ENCODE peak calls at places on chromosomes 11 and 22, in nine cellular contexts. U, T, P, D, K, I, Y, J and Z are unnamed samples.

GRCh38 chr22:35023692-35024363 is 42.1 kb upstream of the ISX start:
- DNase-seq in D (peak), J (peak), K (peak), U (peak), P (peak), Y (peak), T (peak), I (peak), Z (peak)

GRCh38 chr22:47175761-47176359 is 413.4 kb downstream of the TBC1D22A start:
- DNase-seq in T (no peak), D (peak), U (peak), K (no peak), I (no peak), Y (no peak), P (peak), J (no peak), Z (peak)

GRCh38 chr22:46046299-46046685 is 69.3 kb upstream of the WNT7B start:
- DNase-seq in I (no peak), Y (no peak), U (no peak), P (peak), D (peak), J (no peak), T (no peak), K (no peak), Z (no peak)

GRCh38 chr11:80593981-80594380 is 1153.2 kb upstream of the TENM4 start:
- DNase-seq in P (no peak), T (no peak), K (no peak), D (no peak), Y (peak), J (peak), I (peak), U (peak), Z (peak)

GRCh38 chr11:16632295-16633200 is 105.9 kb upstream of the C11orf58 start:
- DNase-seq in J (no peak), K (no peak), I (peak), U (no peak), P (no peak), T (peak), Y (no peak), D (no peak), Z (no peak)

GRCh38 chr11:12846766-12847615 is 162.1 kb upstream of the RASSF10 start:
- DNase-seq in P (no peak), U (no peak), T (no peak), D (no peak), J (no peak), K (no peak), I (no peak), Y (no peak), Z (no peak)

GRCh38 chr11:65964906-65965305 is 3.4 kb downstream of the SART1 start:
- DNase-seq in J (no peak), I (no peak), K (no peak), U (no peak), P (no peak), Y (no peak), T (no peak), D (no peak), Z (no peak)

GRCh38 chr22:48750826-48751440 is 1076.7 kb downstream of the BRD1 start:
- DNase-seq in U (no peak), Y (no peak), K (peak), J (no peak), I (no peak), T (no peak), P (no peak), D (no peak), Z (no peak)

GRCh38 chr11:119683783-119684182 is 45.2 kb downstream of the NECTIN1 start:
- DNase-seq in Y (no peak), T (no peak), K (peak), P (no peak), D (no peak), U (no peak), J (no peak), I (no peak), Z (peak)

GRCh38 chr11:105035262-105035620 is 297 bp upstream of the CASP1 start:
- DNase-seq in D (no peak), T (no peak), I (no peak), U (no peak), P (no peak), J (no peak), K (no peak), Y (no peak), Z (no peak)

GRCh38 chr22:47850644-47851151 is 1088.2 kb downstream of the TBC1D22A start:
- DNase-seq in U (no peak), I (peak), Y (no peak), P (no peak), J (no peak), T (no peak), D (no peak), K (no peak), Z (no peak)

GRCh38 chr11:12506502-12506921 is 129.1 kb downstream of the PARVA start:
- DNase-seq in P (no peak), K (no peak), D (no peak), Y (no peak), I (peak), U (no peak), J (peak), T (no peak), Z (no peak)

GRCh38 chr22:32327066-32327465 is 30.6 kb upstream of the RFPL3 start:
- DNase-seq in J (peak), I (no peak), K (peak), D (no peak), Y (no peak), T (no peak), P (no peak), U (no peak), Z (no peak)

GRCh38 chr22:28230682-28231081 is 311.6 kb upstream of the PITPNB start:
- DNase-seq in T (no peak), J (peak), I (no peak), K (no peak), U (no peak), Y (no peak), P (no peak), D (no peak), Z (no peak)

GRCh38 chr11:75246006-75246672 is 5.6 kb downstream of the TPBGL start:
- DNase-seq in K (no peak), T (peak), I (no peak), D (peak), J (no peak), Y (no peak), U (peak), P (peak), Z (peak)

GRCh38 chr11:17561111-17561415 is 14.0 kb downstream of the OTOG start:
- DNase-seq in P (no peak), J (no peak), D (no peak), T (no peak), K (no peak), U (no peak), I (no peak), Y (no peak), Z (no peak)

GRCh38 chr11:72816404-72816990 is 2.3 kb downstream of the ATG16L2 start:
- DNase-seq in P (no peak), K (no peak), U (no peak), T (no peak), Y (no peak), J (no peak), D (no peak), I (no peak), Z (no peak)

GRCh38 chr11:13009476-13009920 is 382 bp downstream of the RASSF10 start:
- DNase-seq in U (no peak), J (no peak), T (no peak), P (peak), D (no peak), I (peak), Y (no peak), K (no peak), Z (no peak)

GRCh38 chr11:117824571-117825537 is at the start of gene FXYD2:
- DNase-seq in K (peak), T (peak), U (no peak), Y (no peak), I (no peak), J (peak), D (peak), P (peak), Z (peak)

GRCh38 chr11:121775276-121775675 is 322.5 kb upstream of the SORL1-AS1 start:
- DNase-seq in I (no peak), U (no peak), P (no peak), J (no peak), D (no peak), T (no peak), Y (no peak), K (no peak), Z (no peak)

GRCh38 chr11:76263166-76263565 is 56.9 kb upstream of the WNT11 start:
- DNase-seq in P (no peak), T (no peak), U (no peak), Y (no peak), I (no peak), D (no peak), K (no peak), J (no peak), Z (no peak)

GRCh38 chr11:2792376-2793250 is 92.8 kb upstream of the KCNQ1OT1 start:
- DNase-seq in Y (no peak), J (no peak), P (peak), T (peak), D (peak), U (peak), K (peak), I (no peak), Z (peak)

GRCh38 chr11:844693-845644 is 2.3 kb downstream of the TSPAN4 start:
- DNase-seq in P (peak), T (peak), J (peak), K (peak), I (peak), Y (no peak), D (peak), U (no peak), Z (peak)

GRCh38 chr11:120682026-120682649 is 170.6 kb downstream of the GRIK4 start:
- DNase-seq in T (peak), D (no peak), Y (no peak), K (no peak), U (no peak), P (no peak), J (no peak), I (no peak), Z (no peak)

DNA sequence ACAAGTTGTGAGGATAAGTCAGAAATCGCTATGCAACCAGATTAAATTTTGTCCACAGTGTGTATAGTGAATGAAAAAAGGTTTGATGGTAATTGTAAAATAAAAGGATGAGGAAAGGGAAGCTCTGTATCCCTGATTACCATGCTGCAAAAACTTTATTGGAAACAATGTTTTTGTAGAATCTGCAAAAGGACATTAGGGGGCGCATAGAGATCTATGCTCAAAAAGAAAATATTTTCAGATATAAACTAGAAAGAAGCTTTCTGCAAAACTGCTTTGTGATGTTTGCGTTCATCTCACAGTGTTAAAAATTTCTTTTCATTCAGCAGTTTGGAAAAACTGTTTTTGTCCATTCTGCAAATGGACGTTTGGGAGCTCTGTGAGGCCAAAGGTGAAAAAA is 390.5 kb downstream of the OR4C45 start:
- DNase-seq in I (no peak), T (no peak), U (no peak), K (no peak), D (no peak), Y (no peak), P (no peak), J (no peak), Z (no peak)
- TF ChIP-seq CTCF in I (no peak), T (no peak), U (no peak), K (no peak), D (no peak), Y (no peak), P (no peak), J (no peak), Z (no peak)

GRCh38 chr11:43802509-43802908 is 78.1 kb upstream of the ALKBH3 start:
- DNase-seq in Y (no peak), D (no peak), T (no peak), K (no peak), J (no peak), U (no peak), P (no peak), I (no peak), Z (no peak)
- TF ChIP-seq CTCF in Y (peak), D (no peak), T (peak), K (no peak), J (peak), U (no peak), P (no peak), I (peak), Z (no peak)

GRCh38 chr11:63892233-63892632 is 24.7 kb downstream of the RCOR2 start:
- DNase-seq in J (peak), D (no peak), I (peak), P (no peak), T (no peak), U (no peak), Y (no peak), K (no peak), Z (no peak)

GRCh38 chr11:63890368-63890767 is 26.6 kb downstream of the RCOR2 start:
- DNase-seq in Y (no peak), I (no peak), P (no peak), D (no peak), J (no peak), K (no peak), U (no peak), T (no peak), Z (no peak)

GRCh38 chr11:63889344-63889743 is 27.6 kb downstream of the RCOR2 start:
- DNase-seq in P (no peak), Y (no peak), J (no peak), I (no peak), D (no peak), U (no peak), K (peak), T (no peak), Z (no peak)

GRCh38 chr11:63887600-63887999 is 29.4 kb downstream of the RCOR2 start:
- DNase-seq in D (no peak), I (no peak), K (no peak), P (no peak), T (no peak), Y (no peak), U (no peak), J (no peak), Z (no peak)

DNA sequence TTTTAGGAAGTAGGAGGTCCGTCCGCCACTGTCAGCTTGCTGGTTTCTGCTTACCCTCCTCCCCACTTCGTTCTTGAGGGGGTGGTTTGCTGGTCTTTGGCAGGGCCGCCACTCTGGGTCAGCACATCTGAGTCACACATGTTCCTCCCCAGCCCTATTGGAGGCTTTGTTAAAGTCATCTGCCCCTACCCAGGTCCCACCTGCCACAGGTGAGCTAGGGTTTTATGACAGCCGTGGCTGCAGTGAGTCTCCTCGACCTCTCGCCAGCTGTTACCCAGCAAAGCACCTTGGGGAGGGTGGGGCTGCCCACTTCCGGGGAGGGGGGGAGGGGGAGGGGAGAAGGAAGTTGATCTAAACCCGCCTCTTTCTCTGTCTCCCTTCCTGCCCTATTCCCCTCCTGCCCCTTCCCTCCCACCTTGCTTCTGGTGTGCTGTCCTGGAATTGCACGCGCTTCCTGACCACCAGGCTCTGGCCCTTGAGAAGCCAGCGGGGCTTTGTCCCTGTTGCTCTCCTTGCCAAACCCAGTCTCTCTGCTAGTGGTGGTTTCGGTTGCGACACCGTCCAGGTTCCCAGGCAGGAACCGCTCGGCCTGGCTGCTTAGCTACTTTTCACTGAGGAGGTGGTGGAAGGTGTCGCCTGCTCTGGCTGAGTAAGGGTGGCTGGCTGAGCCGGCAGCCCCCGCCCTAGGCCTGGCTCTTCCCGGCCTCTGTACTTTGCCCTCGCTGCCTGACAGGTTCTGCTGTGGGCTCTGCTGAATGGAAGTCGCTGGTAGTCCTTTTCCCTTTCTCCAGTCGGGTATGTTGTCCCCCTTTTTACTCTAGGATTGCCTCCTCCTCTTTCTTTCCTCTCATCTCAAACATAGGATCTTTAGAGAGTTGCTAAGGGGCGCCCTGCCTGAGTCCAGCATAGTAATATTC is 28.5 kb downstream of the RCOR2 start:
- DNase-seq in U (no peak), P (peak), K (peak), T (peak), Y (no peak), J (peak), D (peak), I (peak), Z (peak)
- TF ChIP-seq CTCF in U (no peak), P (no peak), K (no peak), T (no peak), Y (no peak), J (no peak), D (no peak), I (no peak), Z (peak)

DNA sequence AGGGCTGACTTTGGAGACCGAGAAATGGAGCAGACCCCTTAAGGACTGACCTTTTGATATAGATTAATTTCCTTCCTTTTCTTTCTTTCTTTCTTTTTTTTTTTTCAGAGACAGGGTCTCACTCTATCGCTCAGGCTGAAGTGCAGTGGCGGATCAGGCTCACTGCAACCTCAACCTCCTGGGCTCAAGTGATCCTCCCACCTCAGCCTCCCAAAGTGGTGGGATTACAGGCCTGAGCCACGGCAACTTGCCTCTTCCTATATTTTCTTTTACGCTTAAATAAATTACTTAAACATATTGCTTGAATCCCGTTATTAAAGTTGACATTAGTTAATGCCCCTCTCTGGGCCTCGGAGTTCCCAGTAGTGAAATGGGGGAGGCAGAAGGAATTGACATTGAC is 350 bp upstream of the KCTD14 start:
- DNase-seq in Y (no peak), P (no peak), D (no peak), I (no peak), U (no peak), T (no peak), J (no peak), K (no peak), Z (no peak)
- TF ChIP-seq CTCF in Y (no peak), P (no peak), D (no peak), I (no peak), U (no peak), T (no peak), J (no peak), K (no peak), Z (peak)